ENCODE peak calls at places on chromosomes 3 and 15, in eight cellular contexts. P, E, J, R, A, O, Z and F are unnamed samples.

GRCh38 chr15:87735536-87735935 is 521.0 kb downstream of the NTRK3 start:
- DNase-seq in O (no peak), A (no peak), R (no peak), P (no peak), J (no peak), Z (no peak), E (no peak), F (no peak)

GRCh38 chr3:135228131-135228530 is 433.1 kb downstream of the EPHB1 start:
- DNase-seq in P (no peak), J (no peak), E (no peak), A (no peak), R (no peak), O (no peak), Z (no peak), F (no peak)

GRCh38 chr3:66593978-66594377 is 93.2 kb upstream of the LRIG1 start:
- DNase-seq in Z (peak; percentile 8), O (no peak), E (peak; percentile 68), P (no peak), J (no peak), R (no peak), A (peak; percentile 99), F (peak; percentile 48)

GRCh38 chr15:98164573-98164972 is 204.1 kb downstream of the ARRDC4 start:
- DNase-seq in P (no peak), Z (no peak), A (peak; percentile 50), R (no peak), E (no peak), O (no peak), J (no peak), F (no peak)

GRCh38 chr3:5112043-5112442 is 10.0 kb upstream of the ARL8B start:
- DNase-seq in J (no peak), Z (no peak), P (no peak), A (no peak), O (no peak), E (no peak), R (no peak), F (no peak)

GRCh38 chr15:62326460-62327011 is 161.5 kb upstream of the C2CD4B start:
- DNase-seq in Z (no peak), R (no peak), P (no peak), E (no peak), A (peak; percentile 15), O (no peak), J (no peak), F (no peak)

GRCh38 chr3:72043212-72044133 is 258.5 kb upstream of the PROK2 start:
- DNase-seq in O (no peak), E (no peak), A (no peak), R (no peak), Z (no peak), P (no peak), J (no peak), F (no peak)

GRCh38 chr15:76184640-76185020 is 124.8 kb downstream of the TMEM266 start:
- DNase-seq in J (no peak), P (no peak), R (no peak), A (no peak), E (no peak), O (no peak), Z (no peak), F (no peak)

GRCh38 chr15:62648954-62649353 is 393.6 kb upstream of the TPM1 start:
- DNase-seq in O (no peak), R (no peak), P (no peak), Z (no peak), E (peak; percentile 18), A (peak; percentile 22), J (no peak), F (no peak)

GRCh38 chr3:169699536-169700050 is 36.1 kb upstream of the MECOM start:
- DNase-seq in E (no peak), P (no peak), J (peak; percentile 89), Z (no peak), A (no peak), O (peak; percentile 66), R (peak; percentile 90), F (peak; percentile 64)

GRCh38 chr3:81364411-81364810 is 397.0 kb downstream of the GBE1 start:
- DNase-seq in Z (no peak), E (no peak), O (no peak), A (no peak), P (no peak), J (no peak), R (no peak), F (no peak)

GRCh38 chr15:57962887-57963286 is 102.6 kb downstream of the ALDH1A2 start:
- DNase-seq in R (no peak), E (no peak), P (no peak), J (no peak), O (no peak), Z (no peak), A (peak; percentile 83), F (no peak)

GRCh38 chr3:98513136-98513535 is 9.6 kb downstream of the CLDND1 start:
- DNase-seq in R (peak; percentile 71), Z (peak; percentile 42), E (peak; percentile 75), J (peak; percentile 18), O (peak; percentile 40), P (no peak), A (peak; percentile 99), F (no peak)

GRCh38 chr3:40108643-40109042 is 200.9 kb upstream of the EIF1B start:
- DNase-seq in R (no peak), J (no peak), O (no peak), P (no peak), E (no peak), Z (no peak), A (peak; percentile 83), F (no peak)

GRCh38 chr3:58270485-58270884 is 32.9 kb downstream of the ABHD6 start:
- DNase-seq in R (no peak), J (no peak), E (no peak), O (no peak), A (no peak), P (no peak), Z (no peak), F (no peak)

GRCh38 chr3:52792961-52793695 is 1.5 kb upstream of the ITIH3 start:
- DNase-seq in Z (no peak), A (no peak), O (no peak), R (no peak), J (no peak), P (no peak), E (no peak), F (no peak)

GRCh38 chr3:28745436-28745835 is 396.8 kb upstream of the AZI2 start:
- DNase-seq in P (no peak), O (no peak), A (peak; percentile 71), J (no peak), E (no peak), Z (no peak), R (no peak), F (no peak)

GRCh38 chr15:68278345-68279217 is 1.0 kb downstream of the FEM1B start:
- DNase-seq in O (no peak), R (peak; percentile 91), Z (no peak), A (peak; percentile 29), E (no peak), J (peak; percentile 38), P (peak; percentile 15), F (no peak)

GRCh38 chr3:194277547-194278091 is 73.5 kb downstream of the CPN2 start:
- DNase-seq in R (peak; percentile 90), A (no peak), E (no peak), P (no peak), J (peak; percentile 76), O (peak; percentile 71), Z (no peak), F (no peak)

GRCh38 chr3:45890405-45890804 is 4.1 kb downstream of the CCR9 start:
- DNase-seq in J (no peak), Z (no peak), R (no peak), A (peak; percentile 32), E (no peak), P (no peak), O (no peak), F (no peak)

GRCh38 chr3:132020058-132020457 is 14.8 kb downstream of the CPNE4 start:
- DNase-seq in O (no peak), J (no peak), Z (no peak), R (no peak), E (no peak), P (no peak), A (no peak), F (no peak)

GRCh38 chr3:39165518-39165917 is 12.1 kb upstream of the CSRNP1 start:
- DNase-seq in R (no peak), Z (no peak), A (no peak), J (no peak), P (no peak), E (no peak), O (no peak), F (no peak)

GRCh38 chr3:31613654-31614053 is 80.9 kb downstream of the STT3B start:
- DNase-seq in P (no peak), R (no peak), O (no peak), Z (no peak), E (no peak), A (no peak), J (no peak), F (no peak)

GRCh38 chr15:55823191-55823670 is 80.3 kb upstream of the PRTG start:
- DNase-seq in O (no peak), P (no peak), Z (peak; percentile 53), R (no peak), J (no peak), E (no peak), A (peak; percentile 12), F (peak; percentile 7)

GRCh38 chr3:107981471-107982111 is 109.2 kb downstream of the CD47 start:
- DNase-seq in O (peak; percentile 28), P (no peak), E (no peak), R (peak; percentile 82), Z (no peak), A (no peak), J (peak; percentile 49), F (peak; percentile 40)

GRCh38 chr3:141894524-141895176 is 18.2 kb downstream of the ATP1B3 start:
- DNase-seq in J (no peak), O (no peak), Z (peak; percentile 71), R (no peak), P (no peak), E (peak; percentile 12), A (peak; percentile 87), F (no peak)

GRCh38 chr3:142270407-142270806 is 45.0 kb upstream of the GK5 start:
- DNase-seq in J (no peak), E (no peak), A (no peak), R (no peak), O (no peak), P (no peak), Z (no peak), F (no peak)

GRCh38 chr3:52174896-52175295 is 20.7 kb upstream of the POC1A start:
- DNase-seq in P (no peak), E (no peak), R (no peak), A (peak; percentile 52), Z (no peak), J (no peak), O (no peak), F (no peak)

GRCh38 chr3:37993067-37993809 is 2.7 kb downstream of the VILL start:
- DNase-seq in E (no peak), Z (no peak), R (no peak), J (peak; percentile 9), P (no peak), O (no peak), A (no peak), F (no peak)

GRCh38 chr15:22883196-22883595 is 44.7 kb downstream of the NIPA2 start:
- DNase-seq in J (no peak), Z (no peak), E (no peak), P (no peak), O (no peak), A (no peak), R (peak; percentile 60), F (no peak)

GRCh38 chr15:95733931-95734330 is 596.6 kb upstream of the NR2F2 start:
- DNase-seq in J (no peak), P (no peak), E (no peak), Z (no peak), O (no peak), R (no peak), A (no peak), F (no peak)

GRCh38 chr15:57133127-57133968 is 214.9 kb downstream of the TCF12 start:
- DNase-seq in E (no peak), R (no peak), O (no peak), Z (no peak), J (no peak), A (no peak), P (no peak), F (no peak)

GRCh38 chr3:149382518-149382917 is 5.1 kb upstream of the TM4SF1 start:
- DNase-seq in O (no peak), R (no peak), A (peak; percentile 53), Z (no peak), E (no peak), J (no peak), P (no peak), F (no peak)

GRCh38 chr15:51315726-51316125 is 22.7 kb downstream of the CYP19A1 start:
- DNase-seq in O (no peak), E (no peak), Z (no peak), R (no peak), A (no peak), J (no peak), P (no peak), F (no peak)